ENCODE peak calls at places on chromosomes 13 and 19, in five cellular contexts. One of them, this sample, is unnamed.

GRCh38 chr13:44385401-44385800 is 11.8 kb downstream of the SERP2 start:
- DNase-seq in GM12878: no peak
- DNase-seq in H1: no peak
- DNase-seq in HepG2: no peak
- DNase-seq in HCT116: no peak
- DNase-seq in this sample: no peak

GRCh38 chr13:30107536-30108136 is 199.7 kb downstream of the KATNAL1 start:
- DNase-seq in H1: no peak
- DNase-seq in HCT116: no peak
- DNase-seq in GM12878: no peak
- DNase-seq in HepG2: no peak
- DNase-seq in this sample: no peak

GRCh38 chr13:108220042-108220441 is 1.9 kb downstream of the ABHD13 start:
- DNase-seq in HCT116: peak
- DNase-seq in HepG2: peak
- DNase-seq in H1: no peak
- DNase-seq in GM12878: no peak
- DNase-seq in this sample: no peak

GRCh38 chr13:40026174-40026585 is 370.7 kb downstream of the COG6 start:
- DNase-seq in HepG2: no peak
- DNase-seq in H1: no peak
- DNase-seq in GM12878: peak
- DNase-seq in HCT116: no peak
- DNase-seq in this sample: no peak

GRCh38 chr13:95146486-95146885 is 154.8 kb downstream of the ABCC4 start:
- DNase-seq in H1: no peak
- DNase-seq in GM12878: no peak
- DNase-seq in HepG2: no peak
- DNase-seq in HCT116: no peak
- DNase-seq in this sample: no peak

GRCh38 chr19:18683109-18683954 is at the start of gene CRTC1:
- DNase-seq in H1: peak
- DNase-seq in GM12878: peak
- DNase-seq in HepG2: peak
- DNase-seq in HCT116: peak
- DNase-seq in this sample: peak

GRCh38 chr19:55069137-55069858 is 6.3 kb upstream of the RDH13 start:
- DNase-seq in HepG2: no peak
- DNase-seq in HCT116: no peak
- DNase-seq in H1: peak
- DNase-seq in GM12878: no peak
- DNase-seq in this sample: peak

GRCh38 chr19:28633223-28634030 is 579.5 kb downstream of the UQCRFS1 start:
- DNase-seq in HCT116: no peak
- DNase-seq in GM12878: no peak
- DNase-seq in HepG2: no peak
- DNase-seq in H1: peak
- DNase-seq in this sample: peak

GRCh38 chr13:24168392-24168750 is 7.9 kb downstream of the SPATA13 start:
- DNase-seq in HepG2: no peak
- DNase-seq in GM12878: no peak
- DNase-seq in H1: no peak
- DNase-seq in HCT116: no peak
- DNase-seq in this sample: no peak

GRCh38 chr19:47020132-47020805 is 632 bp downstream of the NPAS1 start:
- DNase-seq in HepG2: no peak
- DNase-seq in HCT116: no peak
- DNase-seq in GM12878: no peak
- DNase-seq in H1: no peak
- DNase-seq in this sample: peak

GRCh38 chr13:50581586-50582196 is 261.8 kb downstream of the DLEU7 start:
- DNase-seq in HepG2: no peak
- DNase-seq in GM12878: no peak
- DNase-seq in HCT116: no peak
- DNase-seq in H1: no peak
- DNase-seq in this sample: no peak

GRCh38 chr13:111484129-111484925 is 163.9 kb downstream of the TEX29 start:
- DNase-seq in HCT116: no peak
- DNase-seq in HepG2: no peak
- DNase-seq in H1: no peak
- DNase-seq in GM12878: no peak
- DNase-seq in this sample: no peak

GRCh38 chr19:10061717-10062310 is 24.3 kb upstream of the SHFL start:
- DNase-seq in GM12878: no peak
- DNase-seq in HCT116: no peak
- DNase-seq in H1: no peak
- DNase-seq in HepG2: no peak
- DNase-seq in this sample: peak

GRCh38 chr13:92175330-92175729 is 776.9 kb downstream of the GPC5 start:
- DNase-seq in H1: no peak
- DNase-seq in HCT116: no peak
- DNase-seq in GM12878: no peak
- DNase-seq in HepG2: peak
- DNase-seq in this sample: no peak

GRCh38 chr13:101916108-101916757 is 463.8 kb downstream of the ITGBL1 start:
- DNase-seq in H1: peak
- DNase-seq in HCT116: no peak
- DNase-seq in GM12878: no peak
- DNase-seq in HepG2: no peak
- DNase-seq in this sample: no peak

GRCh38 chr19:35353635-35354034 is 4.6 kb upstream of the FFAR3 start:
- DNase-seq in H1: peak
- DNase-seq in HCT116: no peak
- DNase-seq in HepG2: no peak
- DNase-seq in GM12878: no peak
- DNase-seq in this sample: peak

GRCh38 chr19:14404322-14404721 is 14.8 kb downstream of the DDX39A start:
- DNase-seq in HCT116: no peak
- DNase-seq in HepG2: no peak
- DNase-seq in H1: no peak
- DNase-seq in GM12878: no peak
- DNase-seq in this sample: no peak

GRCh38 chr19:35126624-35126959 is 8.3 kb downstream of the LGI4 start:
- DNase-seq in GM12878: no peak
- DNase-seq in H1: no peak
- DNase-seq in HCT116: no peak
- DNase-seq in HepG2: no peak
- DNase-seq in this sample: no peak

GRCh38 chr13:41199061-41199460 is 4.7 kb upstream of the KBTBD7 start:
- DNase-seq in H1: no peak
- DNase-seq in GM12878: no peak
- DNase-seq in HCT116: no peak
- DNase-seq in HepG2: no peak
- DNase-seq in this sample: no peak

GRCh38 chr13:24035411-24035810 is 125.1 kb upstream of the SPATA13 start:
- DNase-seq in HCT116: no peak
- DNase-seq in HepG2: no peak
- DNase-seq in GM12878: no peak
- DNase-seq in H1: no peak
- DNase-seq in this sample: no peak

GRCh38 chr19:11261902-11262839 is at the start of gene DOCK6:
- DNase-seq in H1: peak
- DNase-seq in HCT116: no peak
- DNase-seq in HepG2: no peak
- DNase-seq in GM12878: no peak
- DNase-seq in this sample: peak

GRCh38 chr13:80338781-80339577 is 1.9 kb downstream of the SPRY2 start:
- DNase-seq in GM12878: no peak
- DNase-seq in HepG2: peak
- DNase-seq in H1: peak
- DNase-seq in HCT116: no peak
- DNase-seq in this sample: peak

GRCh38 chr19:4870025-4870700 is 2.7 kb upstream of the PLIN3 start:
- DNase-seq in HepG2: peak
- DNase-seq in HCT116: peak
- DNase-seq in H1: no peak
- DNase-seq in GM12878: no peak
- DNase-seq in this sample: peak

GRCh38 chr19:49151339-49152217 is 3.6 kb downstream of the HRC start:
- DNase-seq in H1: peak
- DNase-seq in HepG2: no peak
- DNase-seq in GM12878: no peak
- DNase-seq in HCT116: peak
- DNase-seq in this sample: peak

GRCh38 chr19:50658438-50659317 is 9.4 kb downstream of the C19orf81 start:
- DNase-seq in HepG2: no peak
- DNase-seq in HCT116: peak
- DNase-seq in GM12878: no peak
- DNase-seq in H1: peak
- DNase-seq in this sample: peak

GRCh38 chr13:113851826-113852535 is 11.9 kb downstream of the GAS6 start:
- DNase-seq in H1: peak
- DNase-seq in HepG2: no peak
- DNase-seq in GM12878: no peak
- DNase-seq in HCT116: no peak
- DNase-seq in this sample: no peak

GRCh38 chr19:32831611-32832010 is 38.0 kb downstream of the SLC7A9 start:
- DNase-seq in H1: no peak
- DNase-seq in GM12878: no peak
- DNase-seq in HCT116: no peak
- DNase-seq in HepG2: no peak
- DNase-seq in this sample: no peak

GRCh38 chr19:12769689-12770088 is 5.7 kb downstream of the HOOK2 start:
- DNase-seq in H1: peak
- DNase-seq in HepG2: no peak
- DNase-seq in GM12878: no peak
- DNase-seq in HCT116: no peak
- DNase-seq in this sample: no peak

GRCh38 chr19:45591004-45591637 is 6.5 kb upstream of the OPA3 start:
- DNase-seq in HepG2: peak
- DNase-seq in GM12878: no peak
- DNase-seq in HCT116: no peak
- DNase-seq in H1: peak
- DNase-seq in this sample: peak

DNA sequence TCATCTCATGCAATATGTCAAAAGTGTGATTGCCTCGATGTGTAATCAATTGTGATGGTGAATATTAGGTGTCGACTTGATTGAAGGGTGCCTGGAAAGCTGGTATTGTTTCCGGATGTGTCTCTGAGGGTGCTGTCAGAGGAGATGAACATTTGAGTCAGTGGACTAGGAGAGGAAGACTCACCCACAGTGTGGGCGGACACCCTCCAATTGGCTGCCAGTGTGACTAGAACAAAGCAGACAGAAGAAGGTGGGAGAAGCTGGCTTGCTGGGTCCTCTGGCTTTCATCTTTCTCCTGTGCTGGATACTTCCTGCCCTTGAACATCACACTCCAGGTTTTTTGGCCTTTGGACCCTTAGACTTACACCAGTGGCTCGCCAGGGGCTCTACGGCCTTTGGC is 15.5 kb upstream of the CABP5 start:
- DNase-seq in H1: no peak
- DNase-seq in HCT116: no peak
- DNase-seq in HepG2: peak
- DNase-seq in GM12878: no peak
- DNase-seq in this sample: no peak
- TF ChIP-seq SRF in H1: no peak
- TF ChIP-seq SRF in HCT116: no peak
- TF ChIP-seq SRF in HepG2: no peak
- TF ChIP-seq SRF in GM12878: no peak
- TF ChIP-seq SRF in this sample: no peak

GRCh38 chr13:42804244-42804868 is 23.0 kb downstream of the FAM216B start:
- DNase-seq in GM12878: no peak
- DNase-seq in HepG2: no peak
- DNase-seq in H1: no peak
- DNase-seq in HCT116: no peak
- DNase-seq in this sample: no peak

GRCh38 chr13:42807866-42808265 is 26.5 kb downstream of the FAM216B start:
- DNase-seq in HepG2: peak
- DNase-seq in GM12878: no peak
- DNase-seq in HCT116: no peak
- DNase-seq in H1: no peak
- DNase-seq in this sample: no peak

GRCh38 chr13:42807236-42807635 is 25.9 kb downstream of the FAM216B start:
- DNase-seq in HCT116: no peak
- DNase-seq in H1: no peak
- DNase-seq in HepG2: no peak
- DNase-seq in GM12878: no peak
- DNase-seq in this sample: no peak

GRCh38 chr13:42812311-42812710 is 30.9 kb downstream of the FAM216B start:
- DNase-seq in HepG2: no peak
- DNase-seq in H1: no peak
- DNase-seq in HCT116: no peak
- DNase-seq in GM12878: no peak
- DNase-seq in this sample: no peak

GRCh38 chr13:42808572-42808971 is 27.2 kb downstream of the FAM216B start:
- DNase-seq in H1: no peak
- DNase-seq in HCT116: no peak
- DNase-seq in HepG2: no peak
- DNase-seq in GM12878: no peak
- DNase-seq in this sample: no peak
- TF ChIP-seq SRF in H1: no peak
- TF ChIP-seq SRF in HCT116: no peak
- TF ChIP-seq SRF in HepG2: no peak
- TF ChIP-seq SRF in GM12878: no peak
- TF ChIP-seq SRF in this sample: no peak

DNA sequence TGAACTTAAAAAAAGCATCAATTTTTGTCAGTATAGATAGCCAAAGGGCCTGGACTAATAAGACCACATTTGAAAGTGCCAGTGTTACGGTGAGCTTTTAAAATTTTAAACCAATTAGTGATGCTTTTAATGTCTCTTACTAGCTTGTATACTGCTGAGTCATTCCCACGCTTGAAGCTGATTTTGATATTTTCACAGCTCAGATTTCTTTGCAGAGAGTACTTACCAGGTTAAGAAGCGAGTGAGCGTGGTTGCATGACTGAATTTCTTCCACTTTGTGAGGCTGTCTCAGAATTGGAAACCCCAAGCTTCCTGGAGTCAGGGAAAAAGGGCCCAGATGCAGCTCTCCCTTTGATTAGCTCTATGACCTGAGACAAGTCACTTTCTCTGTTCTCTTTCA is 74.5 kb upstream of the NBEA start:
- DNase-seq in HCT116: no peak
- DNase-seq in HepG2: no peak
- DNase-seq in GM12878: peak
- DNase-seq in H1: no peak
- DNase-seq in this sample: no peak
- TF ChIP-seq SRF in HCT116: no peak
- TF ChIP-seq SRF in HepG2: no peak
- TF ChIP-seq SRF in GM12878: no peak
- TF ChIP-seq SRF in H1: no peak
- TF ChIP-seq SRF in this sample: no peak

DNA sequence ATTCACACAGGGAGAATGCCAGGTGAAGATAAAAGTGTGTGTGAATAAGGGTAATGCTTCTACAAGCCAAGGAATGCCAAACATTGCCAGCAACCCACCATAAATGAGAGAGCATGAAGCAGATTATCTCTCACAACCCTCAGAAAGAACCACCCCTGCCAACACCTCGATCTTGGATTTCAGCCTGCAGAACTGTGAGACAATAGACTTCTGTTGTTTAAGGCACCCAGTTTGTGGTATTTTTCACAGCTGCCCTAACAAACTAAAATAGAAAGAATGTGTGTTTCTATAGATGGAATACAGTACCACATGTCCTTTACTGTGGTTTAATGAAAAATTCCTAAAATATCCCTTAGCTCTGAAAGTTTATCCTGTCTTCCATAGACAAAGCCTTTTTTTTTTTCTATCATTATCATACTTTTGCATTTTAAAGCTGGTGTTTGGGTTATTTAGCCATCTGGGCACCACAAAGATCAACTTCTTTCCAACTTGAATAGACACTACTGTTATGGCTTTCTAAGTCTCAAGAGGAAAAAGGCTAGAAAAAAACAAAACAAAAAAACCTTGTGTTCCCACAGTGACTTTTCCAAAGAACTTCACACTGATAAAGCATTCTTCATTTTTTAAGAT is 505.7 kb downstream of the KCTD12 start:
- DNase-seq in H1: no peak
- DNase-seq in GM12878: no peak
- DNase-seq in HepG2: no peak
- DNase-seq in HCT116: no peak
- DNase-seq in this sample: no peak
- TF ChIP-seq SRF in H1: no peak
- TF ChIP-seq SRF in GM12878: no peak
- TF ChIP-seq SRF in HepG2: no peak
- TF ChIP-seq SRF in HCT116: no peak
- TF ChIP-seq SRF in this sample: no peak